ENCODE peak calls at places on chromosomes 11 and 22, in four cellular contexts. A is naive thymus-derived CD8-positive, alpha-beta T cell; Y is T-helper 9 cell; Q is stimulated activated CD4-positive, alpha-beta T cell treated with anti-CD3 and anti-CD28 coated beads, Interleukin-1b, Interleukin-23, amount 100 ng/mL, for 48 hours. I is an unnamed sample.

GRCh38 chr11:114262681-114263509 is 33.3 kb upstream of the NNMT start:
- DNase-seq in A (no peak), Y (no peak), Q (no peak), I (peak; percentile 32)

GRCh38 chr22:23882370-23882769 is 11.8 kb upstream of the MIF start:
- DNase-seq in A (no peak), Y (no peak), Q (no peak), I (no peak)

GRCh38 chr11:47923667-47924066 is 56.7 kb upstream of the PTPRJ start:
- DNase-seq in A (no peak), Y (no peak), Q (no peak), I (no peak)

GRCh38 chr11:85845052-85845631 is 10.0 kb upstream of the CCDC83 start:
- DNase-seq in A (no peak), Y (no peak), Q (no peak), I (peak; percentile 79)

GRCh38 chr11:13315517-13316432 is 38.2 kb downstream of the BMAL1 start:
- DNase-seq in A (no peak), Y (no peak), Q (no peak), I (no peak)

GRCh38 chr11:10317776-10318526 is 13.1 kb downstream of the ADM start:
- DNase-seq in A (no peak), Y (no peak), Q (no peak), I (no peak)

GRCh38 chr22:30196141-30196866 is 50.3 kb downstream of the LIF start:
- DNase-seq in A (no peak), Y (no peak), Q (peak; percentile 71), I (peak; percentile 100)

GRCh38 chr11:107916671-107917241 is 11.5 kb upstream of the RAB39A start:
- DNase-seq in A (peak; percentile 37), Y (peak; percentile 41), Q (no peak), I (no peak)

GRCh38 chr22:27685971-27686370 is 115.6 kb downstream of the MN1 start:
- DNase-seq in A (no peak), Y (no peak), Q (no peak), I (no peak)

GRCh38 chr11:61598886-61599868 is 18.3 kb upstream of the SYT7 start:
- DNase-seq in A (no peak), Y (no peak), Q (no peak), I (peak; percentile 69)

GRCh38 chr22:24500251-24500820 is 5.2 kb downstream of the UPB1 start:
- DNase-seq in A (no peak), Y (no peak), Q (no peak), I (peak; percentile 84)

GRCh38 chr11:133403900-133404299 is 128.4 kb downstream of the OPCML start:
- DNase-seq in A (no peak), Y (no peak), Q (peak; percentile 8), I (no peak)

GRCh38 chr22:30572840-30573593 is 1.4 kb downstream of the GAL3ST1 start:
- DNase-seq in A (no peak), Y (no peak), Q (no peak), I (no peak)

GRCh38 chr11:111303476-111303875 is 5.1 kb downstream of the POU2AF3 start:
- DNase-seq in A (no peak), Y (no peak), Q (no peak), I (peak; percentile 44)

GRCh38 chr11:859394-860131 is 16.9 kb downstream of the TSPAN4 start:
- DNase-seq in A (no peak), Y (no peak), Q (no peak), I (peak; percentile 67)

GRCh38 chr22:28710112-28710888 is 30.7 kb upstream of the TTC28 start:
- DNase-seq in A (no peak), Y (no peak), Q (no peak), I (peak; percentile 83)

GRCh38 chr22:31951201-31952093 is 7.1 kb downstream of the YWHAH start:
- DNase-seq in A (no peak), Y (no peak), Q (peak; percentile 23), I (no peak)

GRCh38 chr11:6825333-6825744 is 20.1 kb upstream of the OR10A5 start:
- DNase-seq in A (no peak), Y (no peak), Q (no peak), I (peak; percentile 17)

GRCh38 chr22:38257650-38258246 is 15.1 kb downstream of the TMEM184B start:
- DNase-seq in A (no peak), Y (no peak), Q (no peak), I (no peak)

GRCh38 chr11:107439586-107440201 is 17.9 kb downstream of the CWF19L2 start:
- DNase-seq in A (no peak), Y (no peak), Q (no peak), I (no peak)

GRCh38 chr11:19817870-19818269 is 105.2 kb downstream of the NAV2 start:
- DNase-seq in A (no peak), Y (no peak), Q (no peak), I (no peak)

GRCh38 chr11:36253238-36253637 is 36.0 kb downstream of the COMMD9 start:
- DNase-seq in A (no peak), Y (no peak), Q (no peak), I (no peak)

GRCh38 chr11:44110231-44110679 is 14.8 kb downstream of the EXT2 start:
- DNase-seq in A (peak; percentile 21), Y (peak; percentile 27), Q (peak; percentile 35), I (peak; percentile 50)

GRCh38 chr11:23123766-23124165 is 263.5 kb upstream of the CCDC179 start:
- DNase-seq in A (no peak), Y (no peak), Q (no peak), I (peak; percentile 53)

GRCh38 chr11:62487698-62488551 is 58.7 kb downstream of the AHNAK start:
- DNase-seq in A (no peak), Y (no peak), Q (no peak), I (no peak)

GRCh38 chr22:39094717-39095389 is 2.2 kb upstream of the APOBEC3H start:
- DNase-seq in A (no peak), Y (no peak), Q (no peak), I (no peak)

GRCh38 chr22:49779226-49779625 is 48.4 kb downstream of the BRD1 start:
- DNase-seq in A (no peak), Y (no peak), Q (no peak), I (no peak)

GRCh38 chr11:68016904-68017817 is 7.0 kb downstream of the ALDH3B1 start:
- DNase-seq in A (no peak), Y (no peak), Q (no peak), I (no peak)

GRCh38 chr11:66934971-66935779 is 23.0 kb downstream of the PC start:
- DNase-seq in A (no peak), Y (no peak), Q (no peak), I (no peak)

GRCh38 chr22:21587803-21588611 is 20.5 kb downstream of the UBE2L3 start:
- DNase-seq in A (no peak), Y (no peak), Q (peak; percentile 65), I (no peak)

GRCh38 chr11:12674571-12674935 is 332 bp downstream of the TEAD1 start:
- DNase-seq in A (no peak), Y (peak; percentile 4), Q (no peak), I (no peak)

GRCh38 chr11:13972958-13973357 is 10.4 kb downstream of the SPON1 start:
- DNase-seq in A (no peak), Y (no peak), Q (no peak), I (no peak)

GRCh38 chr11:129733981-129734380 is 81.7 kb upstream of the TMEM45B start:
- DNase-seq in A (no peak), Y (no peak), Q (no peak), I (no peak)

GRCh38 chr22:37218771-37219411 is 6.6 kb upstream of the SSTR3 start:
- DNase-seq in A (no peak), Y (peak; percentile 58), Q (peak; percentile 75), I (no peak)

GRCh38 chr22:30188911-30189310 is 57.6 kb downstream of the LIF start:
- DNase-seq in A (no peak), Y (no peak), Q (no peak), I (no peak)

GRCh38 chr11:9053631-9054030 is 37.8 kb downstream of the SCUBE2 start:
- DNase-seq in A (no peak), Y (no peak), Q (no peak), I (peak; percentile 30)

GRCh38 chr22:45968751-45969413 is 8.1 kb downstream of the WNT7B start:
- DNase-seq in A (no peak), Y (no peak), Q (no peak), I (peak; percentile 88)

GRCh38 chr11:26700536-26701235 is 21.2 kb downstream of the SLC5A12 start:
- DNase-seq in A (no peak), Y (no peak), Q (no peak), I (no peak)

I was measured in bronchial epithelial cell.